ENCODE peak calls at places on chromosomes 7 and 10, in ten cellular contexts. One of them, this sample, is unnamed.

GRCh38 chr7:129553861-129554530 is 51.7 kb downstream of the SMKR1 start:
- DNase-seq in stimulated activated CD4-positive, alpha-beta T cell treated with anti-CD3 and anti-CD28 coated beads, Interleukin-4, amount 100 ng/mL, for 24 hours: peak
- DNase-seq in GM19239: no peak
- DNase-seq in HuH-7.5: no peak
- DNase-seq in AG09309: no peak
- DNase-seq in ovary: no peak
- DNase-seq in HTR-8/SVneo: peak
- DNase-seq in AG10803: peak
- DNase-seq in activated effector memory CD4-positive, alpha-beta T cell treated with Interleukin-2 at 50 U/mL for 16 hours: peak
- DNase-seq in stimulated activated CD8-positive, alpha-beta memory T cell treated with anti-CD3 and anti-CD28 coated beads, Interleukin-7, amount 100 ng/mL, for 24 hours: peak
- DNase-seq in this sample: no peak

GRCh38 chr7:139739863-139740597 is 37.8 kb downstream of the HIPK2 start:
- DNase-seq in stimulated activated CD4-positive, alpha-beta T cell treated with anti-CD3 and anti-CD28 coated beads, Interleukin-4, amount 100 ng/mL, for 24 hours: no peak
- DNase-seq in GM19239: no peak
- DNase-seq in HuH-7.5: no peak
- DNase-seq in AG09309: no peak
- DNase-seq in ovary: no peak
- DNase-seq in HTR-8/SVneo: no peak
- DNase-seq in AG10803: no peak
- DNase-seq in activated effector memory CD4-positive, alpha-beta T cell treated with Interleukin-2 at 50 U/mL for 16 hours: no peak
- DNase-seq in stimulated activated CD8-positive, alpha-beta memory T cell treated with anti-CD3 and anti-CD28 coated beads, Interleukin-7, amount 100 ng/mL, for 24 hours: no peak
- DNase-seq in this sample: no peak

GRCh38 chr10:102413806-102414561 is 4.6 kb downstream of the PSD start:
- DNase-seq in stimulated activated CD4-positive, alpha-beta T cell treated with anti-CD3 and anti-CD28 coated beads, Interleukin-4, amount 100 ng/mL, for 24 hours: no peak
- DNase-seq in GM19239: no peak
- DNase-seq in HuH-7.5: no peak
- DNase-seq in AG09309: no peak
- DNase-seq in ovary: no peak
- DNase-seq in HTR-8/SVneo: no peak
- DNase-seq in AG10803: no peak
- DNase-seq in activated effector memory CD4-positive, alpha-beta T cell treated with Interleukin-2 at 50 U/mL for 16 hours: no peak
- DNase-seq in stimulated activated CD8-positive, alpha-beta memory T cell treated with anti-CD3 and anti-CD28 coated beads, Interleukin-7, amount 100 ng/mL, for 24 hours: no peak
- DNase-seq in this sample: no peak

GRCh38 chr10:91574236-91574635 is 58.6 kb downstream of the PPP1R3C start:
- DNase-seq in stimulated activated CD4-positive, alpha-beta T cell treated with anti-CD3 and anti-CD28 coated beads, Interleukin-4, amount 100 ng/mL, for 24 hours: no peak
- DNase-seq in GM19239: no peak
- DNase-seq in HuH-7.5: no peak
- DNase-seq in AG09309: no peak
- DNase-seq in ovary: no peak
- DNase-seq in HTR-8/SVneo: no peak
- DNase-seq in AG10803: no peak
- DNase-seq in activated effector memory CD4-positive, alpha-beta T cell treated with Interleukin-2 at 50 U/mL for 16 hours: no peak
- DNase-seq in stimulated activated CD8-positive, alpha-beta memory T cell treated with anti-CD3 and anti-CD28 coated beads, Interleukin-7, amount 100 ng/mL, for 24 hours: no peak
- DNase-seq in this sample: no peak

GRCh38 chr10:126235091-126235978 is 152.9 kb downstream of the ADAM12 start:
- DNase-seq in stimulated activated CD4-positive, alpha-beta T cell treated with anti-CD3 and anti-CD28 coated beads, Interleukin-4, amount 100 ng/mL, for 24 hours: no peak
- DNase-seq in GM19239: no peak
- DNase-seq in HuH-7.5: no peak
- DNase-seq in AG09309: no peak
- DNase-seq in ovary: no peak
- DNase-seq in HTR-8/SVneo: no peak
- DNase-seq in AG10803: no peak
- DNase-seq in activated effector memory CD4-positive, alpha-beta T cell treated with Interleukin-2 at 50 U/mL for 16 hours: no peak
- DNase-seq in stimulated activated CD8-positive, alpha-beta memory T cell treated with anti-CD3 and anti-CD28 coated beads, Interleukin-7, amount 100 ng/mL, for 24 hours: no peak
- DNase-seq in this sample: no peak

GRCh38 chr10:124994573-124995473 is 52.9 kb downstream of the ZRANB1 start:
- DNase-seq in stimulated activated CD4-positive, alpha-beta T cell treated with anti-CD3 and anti-CD28 coated beads, Interleukin-4, amount 100 ng/mL, for 24 hours: no peak
- DNase-seq in GM19239: no peak
- DNase-seq in HuH-7.5: no peak
- DNase-seq in AG09309: no peak
- DNase-seq in ovary: peak
- DNase-seq in HTR-8/SVneo: no peak
- DNase-seq in AG10803: no peak
- DNase-seq in activated effector memory CD4-positive, alpha-beta T cell treated with Interleukin-2 at 50 U/mL for 16 hours: no peak
- DNase-seq in stimulated activated CD8-positive, alpha-beta memory T cell treated with anti-CD3 and anti-CD28 coated beads, Interleukin-7, amount 100 ng/mL, for 24 hours: no peak
- DNase-seq in this sample: no peak

GRCh38 chr10:131737543-131738395 is 163.0 kb upstream of the PPP2R2D start:
- DNase-seq in stimulated activated CD4-positive, alpha-beta T cell treated with anti-CD3 and anti-CD28 coated beads, Interleukin-4, amount 100 ng/mL, for 24 hours: no peak
- DNase-seq in GM19239: no peak
- DNase-seq in HuH-7.5: no peak
- DNase-seq in AG09309: no peak
- DNase-seq in ovary: no peak
- DNase-seq in HTR-8/SVneo: no peak
- DNase-seq in AG10803: no peak
- DNase-seq in activated effector memory CD4-positive, alpha-beta T cell treated with Interleukin-2 at 50 U/mL for 16 hours: no peak
- DNase-seq in stimulated activated CD8-positive, alpha-beta memory T cell treated with anti-CD3 and anti-CD28 coated beads, Interleukin-7, amount 100 ng/mL, for 24 hours: no peak
- DNase-seq in this sample: no peak

GRCh38 chr10:132447446-132448247 is 50.6 kb downstream of the PWWP2B start:
- DNase-seq in stimulated activated CD4-positive, alpha-beta T cell treated with anti-CD3 and anti-CD28 coated beads, Interleukin-4, amount 100 ng/mL, for 24 hours: peak
- DNase-seq in GM19239: no peak
- DNase-seq in HuH-7.5: no peak
- DNase-seq in AG09309: peak
- DNase-seq in ovary: no peak
- DNase-seq in HTR-8/SVneo: no peak
- DNase-seq in AG10803: peak
- DNase-seq in activated effector memory CD4-positive, alpha-beta T cell treated with Interleukin-2 at 50 U/mL for 16 hours: peak
- DNase-seq in stimulated activated CD8-positive, alpha-beta memory T cell treated with anti-CD3 and anti-CD28 coated beads, Interleukin-7, amount 100 ng/mL, for 24 hours: peak
- DNase-seq in this sample: no peak

GRCh38 chr7:91503934-91504575 is 239.8 kb downstream of the FZD1 start:
- DNase-seq in stimulated activated CD4-positive, alpha-beta T cell treated with anti-CD3 and anti-CD28 coated beads, Interleukin-4, amount 100 ng/mL, for 24 hours: no peak
- DNase-seq in GM19239: no peak
- DNase-seq in HuH-7.5: no peak
- DNase-seq in AG09309: no peak
- DNase-seq in ovary: no peak
- DNase-seq in HTR-8/SVneo: no peak
- DNase-seq in AG10803: no peak
- DNase-seq in activated effector memory CD4-positive, alpha-beta T cell treated with Interleukin-2 at 50 U/mL for 16 hours: no peak
- DNase-seq in stimulated activated CD8-positive, alpha-beta memory T cell treated with anti-CD3 and anti-CD28 coated beads, Interleukin-7, amount 100 ng/mL, for 24 hours: no peak
- DNase-seq in this sample: no peak

GRCh38 chr10:122462533-122463465 is 1.4 kb downstream of the HTRA1 start:
- DNase-seq in stimulated activated CD4-positive, alpha-beta T cell treated with anti-CD3 and anti-CD28 coated beads, Interleukin-4, amount 100 ng/mL, for 24 hours: no peak
- DNase-seq in GM19239: no peak
- DNase-seq in HuH-7.5: no peak
- DNase-seq in AG09309: no peak
- DNase-seq in ovary: peak
- DNase-seq in HTR-8/SVneo: no peak
- DNase-seq in AG10803: peak
- DNase-seq in activated effector memory CD4-positive, alpha-beta T cell treated with Interleukin-2 at 50 U/mL for 16 hours: no peak
- DNase-seq in stimulated activated CD8-positive, alpha-beta memory T cell treated with anti-CD3 and anti-CD28 coated beads, Interleukin-7, amount 100 ng/mL, for 24 hours: no peak
- DNase-seq in this sample: no peak

GRCh38 chr10:78889536-78890063 is 179.2 kb upstream of the ZMIZ1 start:
- DNase-seq in stimulated activated CD4-positive, alpha-beta T cell treated with anti-CD3 and anti-CD28 coated beads, Interleukin-4, amount 100 ng/mL, for 24 hours: no peak
- DNase-seq in GM19239: no peak
- DNase-seq in HuH-7.5: no peak
- DNase-seq in AG09309: no peak
- DNase-seq in ovary: no peak
- DNase-seq in HTR-8/SVneo: no peak
- DNase-seq in AG10803: no peak
- DNase-seq in activated effector memory CD4-positive, alpha-beta T cell treated with Interleukin-2 at 50 U/mL for 16 hours: no peak
- DNase-seq in stimulated activated CD8-positive, alpha-beta memory T cell treated with anti-CD3 and anti-CD28 coated beads, Interleukin-7, amount 100 ng/mL, for 24 hours: no peak
- DNase-seq in this sample: no peak

GRCh38 chr7:139708541-139708940 is 69.3 kb downstream of the HIPK2 start:
- DNase-seq in stimulated activated CD4-positive, alpha-beta T cell treated with anti-CD3 and anti-CD28 coated beads, Interleukin-4, amount 100 ng/mL, for 24 hours: no peak
- DNase-seq in GM19239: peak
- DNase-seq in HuH-7.5: no peak
- DNase-seq in AG09309: no peak
- DNase-seq in ovary: no peak
- DNase-seq in HTR-8/SVneo: no peak
- DNase-seq in AG10803: no peak
- DNase-seq in activated effector memory CD4-positive, alpha-beta T cell treated with Interleukin-2 at 50 U/mL for 16 hours: no peak
- DNase-seq in stimulated activated CD8-positive, alpha-beta memory T cell treated with anti-CD3 and anti-CD28 coated beads, Interleukin-7, amount 100 ng/mL, for 24 hours: no peak
- DNase-seq in this sample: peak

GRCh38 chr10:89646833-89647570 is 2.0 kb upstream of the PANK1 start:
- DNase-seq in stimulated activated CD4-positive, alpha-beta T cell treated with anti-CD3 and anti-CD28 coated beads, Interleukin-4, amount 100 ng/mL, for 24 hours: no peak
- DNase-seq in GM19239: no peak
- DNase-seq in HuH-7.5: no peak
- DNase-seq in AG09309: no peak
- DNase-seq in ovary: no peak
- DNase-seq in HTR-8/SVneo: no peak
- DNase-seq in AG10803: peak
- DNase-seq in activated effector memory CD4-positive, alpha-beta T cell treated with Interleukin-2 at 50 U/mL for 16 hours: no peak
- DNase-seq in stimulated activated CD8-positive, alpha-beta memory T cell treated with anti-CD3 and anti-CD28 coated beads, Interleukin-7, amount 100 ng/mL, for 24 hours: no peak
- DNase-seq in this sample: no peak

GRCh38 chr10:27678166-27678565 is 67.5 kb downstream of the MKX start:
- DNase-seq in stimulated activated CD4-positive, alpha-beta T cell treated with anti-CD3 and anti-CD28 coated beads, Interleukin-4, amount 100 ng/mL, for 24 hours: no peak
- DNase-seq in GM19239: no peak
- DNase-seq in HuH-7.5: no peak
- DNase-seq in AG09309: no peak
- DNase-seq in ovary: no peak
- DNase-seq in HTR-8/SVneo: no peak
- DNase-seq in AG10803: no peak
- DNase-seq in activated effector memory CD4-positive, alpha-beta T cell treated with Interleukin-2 at 50 U/mL for 16 hours: no peak
- DNase-seq in stimulated activated CD8-positive, alpha-beta memory T cell treated with anti-CD3 and anti-CD28 coated beads, Interleukin-7, amount 100 ng/mL, for 24 hours: no peak
- DNase-seq in this sample: no peak

GRCh38 chr7:150978136-150978789 is at the start of gene KCNH2:
- DNase-seq in stimulated activated CD4-positive, alpha-beta T cell treated with anti-CD3 and anti-CD28 coated beads, Interleukin-4, amount 100 ng/mL, for 24 hours: no peak
- DNase-seq in GM19239: no peak
- DNase-seq in HuH-7.5: peak
- DNase-seq in AG09309: no peak
- DNase-seq in ovary: peak
- DNase-seq in HTR-8/SVneo: peak
- DNase-seq in AG10803: no peak
- DNase-seq in activated effector memory CD4-positive, alpha-beta T cell treated with Interleukin-2 at 50 U/mL for 16 hours: no peak
- DNase-seq in stimulated activated CD8-positive, alpha-beta memory T cell treated with anti-CD3 and anti-CD28 coated beads, Interleukin-7, amount 100 ng/mL, for 24 hours: no peak
- DNase-seq in this sample: peak

GRCh38 chr10:58647770-58648169 is 135.1 kb downstream of the BICC1 start:
- DNase-seq in stimulated activated CD4-positive, alpha-beta T cell treated with anti-CD3 and anti-CD28 coated beads, Interleukin-4, amount 100 ng/mL, for 24 hours: no peak
- DNase-seq in GM19239: no peak
- DNase-seq in HuH-7.5: no peak
- DNase-seq in AG09309: no peak
- DNase-seq in ovary: no peak
- DNase-seq in HTR-8/SVneo: no peak
- DNase-seq in AG10803: peak
- DNase-seq in activated effector memory CD4-positive, alpha-beta T cell treated with Interleukin-2 at 50 U/mL for 16 hours: no peak
- DNase-seq in stimulated activated CD8-positive, alpha-beta memory T cell treated with anti-CD3 and anti-CD28 coated beads, Interleukin-7, amount 100 ng/mL, for 24 hours: no peak
- DNase-seq in this sample: no peak

GRCh38 chr7:86876132-86876531 is 183.3 kb downstream of the ELAPOR2 start:
- DNase-seq in stimulated activated CD4-positive, alpha-beta T cell treated with anti-CD3 and anti-CD28 coated beads, Interleukin-4, amount 100 ng/mL, for 24 hours: no peak
- DNase-seq in GM19239: no peak
- DNase-seq in HuH-7.5: no peak
- DNase-seq in AG09309: no peak
- DNase-seq in ovary: no peak
- DNase-seq in HTR-8/SVneo: no peak
- DNase-seq in AG10803: no peak
- DNase-seq in activated effector memory CD4-positive, alpha-beta T cell treated with Interleukin-2 at 50 U/mL for 16 hours: no peak
- DNase-seq in stimulated activated CD8-positive, alpha-beta memory T cell treated with anti-CD3 and anti-CD28 coated beads, Interleukin-7, amount 100 ng/mL, for 24 hours: no peak
- DNase-seq in this sample: no peak

GRCh38 chr7:96663871-96664445 is 45.7 kb downstream of the SEM1 start:
- DNase-seq in stimulated activated CD4-positive, alpha-beta T cell treated with anti-CD3 and anti-CD28 coated beads, Interleukin-4, amount 100 ng/mL, for 24 hours: no peak
- DNase-seq in GM19239: no peak
- DNase-seq in HuH-7.5: no peak
- DNase-seq in AG09309: no peak
- DNase-seq in ovary: no peak
- DNase-seq in HTR-8/SVneo: no peak
- DNase-seq in AG10803: peak
- DNase-seq in activated effector memory CD4-positive, alpha-beta T cell treated with Interleukin-2 at 50 U/mL for 16 hours: no peak
- DNase-seq in stimulated activated CD8-positive, alpha-beta memory T cell treated with anti-CD3 and anti-CD28 coated beads, Interleukin-7, amount 100 ng/mL, for 24 hours: no peak
- DNase-seq in this sample: no peak

GRCh38 chr7:51045319-51046102 is 262.8 kb upstream of the GRB10 start:
- DNase-seq in stimulated activated CD4-positive, alpha-beta T cell treated with anti-CD3 and anti-CD28 coated beads, Interleukin-4, amount 100 ng/mL, for 24 hours: no peak
- DNase-seq in GM19239: no peak
- DNase-seq in HuH-7.5: peak
- DNase-seq in AG09309: peak
- DNase-seq in ovary: no peak
- DNase-seq in HTR-8/SVneo: peak
- DNase-seq in AG10803: peak
- DNase-seq in activated effector memory CD4-positive, alpha-beta T cell treated with Interleukin-2 at 50 U/mL for 16 hours: no peak
- DNase-seq in stimulated activated CD8-positive, alpha-beta memory T cell treated with anti-CD3 and anti-CD28 coated beads, Interleukin-7, amount 100 ng/mL, for 24 hours: no peak
- DNase-seq in this sample: no peak